ENCODE peak calls at places on chromosomes 5 and 9, in nine cellular contexts. I is cardiac muscle cell, O is fibroblast of pulmonary artery, V is lung, U is fibroblast of mammary gland, J is Caco-2, T is fibroblast of the aortic adventitia, P is HFF-Myc, F is foreskin fibroblast. Z is an unnamed sample.

GRCh38 chr5:122759310-122759709 is 15.6 kb upstream of the SNX2 start:
- DNase-seq in I (no peak), O (no peak), V (no peak), U (no peak), J (no peak), T (no peak), P (no peak), F (no peak), Z (no peak)

GRCh38 chr9:22210262-22210661 is 201.2 kb upstream of the CDKN2B start:
- DNase-seq in I (no peak), O (no peak), V (no peak), U (peak), J (no peak), T (no peak), P (no peak), F (peak), Z (peak)

GRCh38 chr9:33130501-33130900 is 36.6 kb downstream of the B4GALT1 start:
- DNase-seq in I (no peak), O (peak), V (no peak), U (peak), J (no peak), T (peak), P (no peak), F (peak), Z (peak)

GRCh38 chr5:125408582-125409069 is 662.2 kb upstream of the ZNF608 start:
- DNase-seq in I (no peak), O (peak), V (no peak), U (peak), J (no peak), T (peak), P (peak), F (peak), Z (peak)

GRCh38 chr9:6944093-6944551 is 186.3 kb downstream of the KDM4C start:
- DNase-seq in I (no peak), O (peak), V (no peak), U (peak), J (no peak), T (peak), P (no peak), F (peak), Z (peak)

GRCh38 chr5:178368278-178368677 is 135.7 kb upstream of the PHYKPL start:
- DNase-seq in I (no peak), O (no peak), V (no peak), U (no peak), J (no peak), T (no peak), P (no peak), F (no peak), Z (no peak)

GRCh38 chr5:134127376-134127861 is 12.9 kb downstream of the TCF7 start:
- DNase-seq in I (no peak), O (peak), V (no peak), U (peak), J (no peak), T (peak), P (no peak), F (peak), Z (no peak)

GRCh38 chr9:126373241-126373640 is 46.6 kb downstream of the MVB12B start:
- DNase-seq in I (no peak), O (peak), V (no peak), U (no peak), J (no peak), T (no peak), P (no peak), F (peak), Z (no peak)

GRCh38 chr5:149284501-149284900 is 12.8 kb downstream of the AFAP1L1 start:
- DNase-seq in I (no peak), O (peak), V (no peak), U (peak), J (no peak), T (peak), P (no peak), F (peak), Z (peak)

GRCh38 chr5:58261605-58262004 is 198.3 kb downstream of the PLK2 start:
- DNase-seq in I (no peak), O (peak), V (no peak), U (peak), J (no peak), T (peak), P (no peak), F (peak), Z (no peak)

GRCh38 chr9:134192951-134193731 is 28.8 kb upstream of the RNU6ATAC start:
- DNase-seq in I (peak), O (no peak), V (peak), U (no peak), J (no peak), T (no peak), P (no peak), F (no peak), Z (no peak)

GRCh38 chr5:172284275-172284971 is 859 bp upstream of the UBTD2 start:
- DNase-seq in I (no peak), O (no peak), V (peak), U (peak), J (no peak), T (peak), P (no peak), F (peak), Z (peak)

GRCh38 chr5:154199671-154200220 is 9.2 kb downstream of the GALNT10 start:
- DNase-seq in I (no peak), O (no peak), V (no peak), U (no peak), J (no peak), T (no peak), P (no peak), F (no peak), Z (no peak)

GRCh38 chr5:172602712-172603289 is 38.3 kb upstream of the NEURL1B start:
- DNase-seq in I (no peak), O (no peak), V (no peak), U (peak), J (no peak), T (no peak), P (no peak), F (peak), Z (peak)

GRCh38 chr5:180287868-180288267 is 4.0 kb downstream of the MAPK9 start:
- DNase-seq in I (peak), O (no peak), V (no peak), U (no peak), J (peak), T (no peak), P (no peak), F (no peak), Z (no peak)

GRCh38 chr9:31847963-31848362 is 536.5 kb upstream of the ACO1 start:
- DNase-seq in I (no peak), O (no peak), V (no peak), U (no peak), J (no peak), T (no peak), P (no peak), F (no peak), Z (peak)

GRCh38 chr5:175655411-175655810 is 2.5 kb upstream of the HRH2 start:
- DNase-seq in I (no peak), O (no peak), V (no peak), U (no peak), J (no peak), T (no peak), P (no peak), F (no peak), Z (no peak)

GRCh38 chr9:36166150-36166927 is 2.8 kb upstream of the CCIN start:
- DNase-seq in I (peak), O (peak), V (peak), U (peak), J (peak), T (peak), P (peak), F (peak), Z (peak)
- H3K4me3 ChIP-seq in I (no peak), O (peak), V (peak), U (peak), J (no peak), T (peak), P (peak), F (peak), Z (peak)

DNA sequence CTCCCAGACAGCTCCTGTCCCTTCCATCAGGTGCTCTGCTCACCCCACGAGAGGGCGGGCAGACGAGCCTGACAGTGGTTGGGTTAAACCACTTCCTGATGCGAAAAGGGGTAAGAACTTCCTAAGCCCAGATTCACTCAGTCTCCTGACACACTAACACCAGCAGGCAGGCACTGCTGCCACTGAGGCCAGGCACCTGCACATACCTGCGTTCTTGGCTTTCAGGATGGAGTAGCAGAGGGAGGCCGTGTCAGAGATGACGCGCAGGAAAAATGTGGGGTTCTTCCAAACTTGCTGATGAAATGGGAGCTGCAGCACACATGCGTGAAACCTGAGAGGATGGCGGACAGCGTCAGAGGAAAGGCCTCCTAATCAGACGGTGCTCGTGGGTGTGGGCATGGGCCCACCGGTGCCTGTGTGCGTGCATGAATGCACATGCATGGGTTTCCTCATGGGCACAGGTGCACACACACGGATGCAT is 29.9 kb downstream of the SLC6A18 start:
- DNase-seq in I (no peak), O (no peak), V (no peak), U (no peak), J (no peak), T (no peak), P (no peak), F (peak), Z (no peak)
- TF ChIP-seq CTCF in I (no peak), O (no peak), V (no peak), U (no peak), J (no peak), T (no peak), P (no peak), F (no peak), Z (no peak)

DNA sequence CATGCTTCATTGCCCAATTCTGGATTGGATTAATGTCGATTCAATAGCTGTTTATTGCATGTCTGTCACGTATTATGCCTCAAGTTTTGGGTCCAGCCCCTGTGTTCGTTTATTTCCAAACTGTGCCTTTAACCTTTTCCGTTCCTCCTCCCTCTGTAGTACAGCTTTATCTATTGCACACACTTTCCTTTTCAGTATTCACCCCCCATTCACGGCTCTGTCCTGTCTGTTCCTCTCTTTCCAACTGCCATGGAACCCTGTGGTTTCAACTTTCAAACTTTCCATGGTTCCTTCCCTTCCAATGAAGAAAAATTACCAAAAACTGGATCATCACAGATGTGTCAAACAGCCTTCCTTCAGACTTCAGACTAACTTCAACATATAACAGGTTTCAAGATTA is 17.1 kb downstream of the SMARCA2 start:
- DNase-seq in I (no peak), O (no peak), V (no peak), U (no peak), J (no peak), T (no peak), P (no peak), F (no peak), Z (no peak)
- H3K4me3 ChIP-seq in I (no peak), O (no peak), V (no peak), U (no peak), J (no peak), T (no peak), P (peak), F (no peak), Z (no peak)

DNA sequence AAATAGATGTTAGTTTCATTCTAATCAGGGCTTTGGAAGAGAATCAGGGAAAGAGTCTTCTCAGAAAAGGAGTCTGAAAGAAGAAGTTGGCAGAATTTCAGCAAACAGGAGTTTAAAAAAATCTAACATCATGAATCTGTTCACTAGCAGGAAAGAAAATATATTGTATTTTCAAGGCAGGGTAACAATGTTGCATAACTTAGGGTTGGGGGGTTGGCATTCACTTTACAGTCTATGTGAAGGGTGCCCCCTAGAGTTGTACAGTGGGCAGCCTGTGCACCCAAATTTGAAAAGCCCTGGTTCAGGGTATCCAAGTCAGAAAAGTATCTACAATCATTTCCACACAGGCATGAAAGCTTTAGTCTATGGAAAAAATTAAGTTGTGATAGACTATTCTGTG is 348.4 kb upstream of the SLC30A5 start:
- DNase-seq in I (no peak), O (peak), V (no peak), U (peak), J (no peak), T (peak), P (no peak), F (peak), Z (peak)
- TF ChIP-seq CTCF in I (peak), O (peak), V (no peak), U (peak), J (no peak), T (peak), P (peak), F (peak), Z (peak)

DNA sequence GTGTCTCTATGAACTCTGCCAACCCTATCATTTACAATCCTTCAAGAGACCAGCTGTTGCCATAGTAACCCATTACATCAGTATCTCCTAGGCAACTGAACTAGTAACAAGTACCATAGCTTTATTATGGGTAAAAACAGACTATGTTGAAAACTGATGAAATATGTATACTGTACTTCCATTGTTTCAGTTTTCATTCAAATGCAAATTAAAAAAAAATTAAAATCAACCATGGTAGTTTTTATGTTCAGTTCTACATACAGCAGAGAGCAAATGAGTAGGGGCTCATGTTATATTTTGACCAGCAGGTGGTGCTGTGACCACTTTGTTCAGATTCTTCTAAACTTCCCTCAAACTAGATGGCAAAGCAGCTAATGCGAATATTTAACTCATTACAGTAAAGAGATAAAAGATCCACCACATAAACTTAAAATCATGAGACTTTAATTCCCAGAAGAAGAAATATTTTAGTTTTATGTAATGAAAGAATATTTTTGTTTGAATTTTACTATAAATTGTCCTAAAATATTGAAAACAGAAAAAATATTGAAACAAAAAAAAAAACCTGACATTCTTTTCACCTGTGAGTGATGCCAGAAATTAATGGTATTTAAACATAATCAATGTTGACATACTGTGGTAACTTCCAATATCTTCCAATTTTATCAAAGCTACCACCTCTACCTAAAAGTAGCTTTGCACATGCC is 153.4 kb downstream of the MEF2C start:
- DNase-seq in I (peak), O (peak), V (peak), U (peak), J (peak), T (peak), P (peak), F (peak), Z (peak)
- H3K4me3 ChIP-seq in I (no peak), O (no peak), V (no peak), U (no peak), J (no peak), T (no peak), P (no peak), F (no peak), Z (no peak)

DNA sequence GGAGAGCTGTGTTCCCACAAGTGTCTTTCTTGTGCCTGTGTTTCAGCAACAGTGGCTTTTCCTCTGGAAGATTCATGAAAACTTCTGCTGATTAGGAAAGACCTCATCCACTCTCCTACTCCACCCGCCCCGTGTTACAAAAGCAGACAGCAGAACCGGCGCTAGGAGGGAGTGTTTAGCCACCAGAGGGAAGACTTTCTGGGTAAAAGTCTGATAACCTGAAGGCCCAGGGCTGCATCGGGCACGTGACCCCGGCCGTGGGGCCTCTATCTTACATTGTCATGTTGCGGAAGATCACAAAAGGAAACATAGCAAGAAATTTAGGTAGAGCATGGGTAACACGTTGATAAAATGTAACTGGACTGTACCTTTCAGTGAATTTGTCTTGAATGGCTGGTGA is 32.0 kb upstream of the DMRT2 start:
- DNase-seq in I (peak), O (peak), V (no peak), U (peak), J (peak), T (peak), P (no peak), F (peak), Z (peak)
- TF ChIP-seq CTCF in I (peak), O (peak), V (no peak), U (peak), J (peak), T (peak), P (no peak), F (peak), Z (peak)

GRCh38 chr9:88994820-88995180 is 3.5 kb downstream of the S1PR3 start:
- DNase-seq in I (no peak), O (peak), V (no peak), U (peak), J (no peak), T (peak), P (no peak), F (peak), Z (peak)

GRCh38 chr9:88993327-88993726 is 2.1 kb downstream of the S1PR3 start:
- DNase-seq in I (no peak), O (peak), V (no peak), U (no peak), J (no peak), T (peak), P (no peak), F (no peak), Z (peak)

GRCh38 chr9:88995627-88996026 is 4.4 kb downstream of the S1PR3 start:
- DNase-seq in I (no peak), O (no peak), V (no peak), U (no peak), J (no peak), T (no peak), P (no peak), F (no peak), Z (no peak)

GRCh38 chr9:88995205-88995604 is 3.9 kb downstream of the S1PR3 start:
- DNase-seq in I (no peak), O (no peak), V (no peak), U (peak), J (no peak), T (peak), P (peak), F (peak), Z (peak)

DNA sequence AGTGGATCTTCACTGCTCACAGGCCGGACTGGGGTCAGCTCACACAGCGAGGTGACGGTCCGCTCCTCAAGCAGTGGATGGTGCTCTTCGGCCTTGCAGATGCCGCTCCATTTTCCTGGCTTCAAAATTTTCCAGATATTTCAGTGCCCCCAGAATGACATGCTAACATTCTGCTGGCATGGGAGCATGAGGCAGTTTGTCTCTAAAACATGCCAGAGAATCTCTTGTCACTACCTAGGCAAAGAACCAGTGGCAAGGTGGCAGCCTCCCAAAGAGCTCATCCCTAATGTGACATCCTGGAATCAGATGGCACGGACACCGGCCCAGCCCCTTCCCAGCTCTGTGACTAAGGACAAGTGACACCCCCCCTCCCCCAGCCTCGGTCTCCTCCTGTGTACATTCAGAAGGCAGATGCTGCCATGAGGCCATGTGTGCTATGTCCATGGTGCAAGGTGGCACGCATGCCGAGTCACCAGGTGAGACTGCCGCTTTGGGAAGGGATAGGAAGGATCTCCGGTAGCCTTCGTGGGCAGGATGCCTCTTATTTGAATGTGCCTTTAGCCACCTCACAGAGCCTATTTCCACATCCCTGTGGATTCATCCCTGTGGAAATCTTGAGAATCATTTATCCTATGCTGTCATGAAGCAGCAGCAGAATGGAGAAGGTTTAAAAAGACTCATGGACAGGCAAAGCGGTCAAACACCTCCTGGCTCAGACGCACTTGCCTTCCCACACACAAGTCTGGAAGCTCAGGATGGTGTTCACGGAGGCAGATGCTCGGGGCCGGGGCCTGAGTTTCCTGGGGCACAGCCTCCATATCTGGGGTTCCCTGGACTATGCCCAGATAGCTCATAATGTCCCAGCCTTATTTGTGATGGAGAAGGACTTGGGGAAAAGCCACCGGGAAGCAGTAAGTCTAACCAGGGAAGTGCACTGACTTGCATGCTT is 2.9 kb downstream of the S1PR3 start:
- DNase-seq in I (no peak), O (no peak), V (no peak), U (no peak), J (no peak), T (no peak), P (no peak), F (no peak), Z (no peak)
- H3K4me3 ChIP-seq in I (no peak), O (peak), V (no peak), U (peak), J (no peak), T (peak), P (peak), F (peak), Z (peak)

Z was measured in fibroblast of villous mesenchyme.